ENCODE peak calls at places on chromosome 7, in five cellular contexts. R is brain microvascular endothelial cell; G is hepatocyte; W is NCI-H2227 treated with DMSO at 0.1 percent for 48 hours; B is stimulated activated CD8-positive, alpha-beta memory T cell treated with anti-CD3 and anti-CD28 coated beads, Interleukin-4, amount 100 ng/mL, for 1 hour. K is an unnamed sample.

GRCh38 chr7:100673942-100674431 is 447 bp downstream of the GNB2 start:
- DNase-seq in R (no peak), G (peak), W (no peak), B (no peak), K (peak)

GRCh38 chr7:44962483-44963251 is 16.1 kb downstream of the MYO1G start:
- DNase-seq in R (no peak), G (peak), W (no peak), B (no peak), K (no peak)

GRCh38 chr7:132740176-132740575 is 163.9 kb upstream of the PLXNA4 start:
- DNase-seq in B (no peak), W (no peak), R (no peak), G (no peak), K (no peak)

GRCh38 chr7:156327916-156328315 is 312.7 kb upstream of the RNF32 start:
- DNase-seq in B (no peak), W (no peak), R (no peak), G (no peak), K (no peak)

GRCh38 chr7:19020062-19020461 is 97.4 kb downstream of the TWIST1 start:
- DNase-seq in R (no peak), B (no peak), W (no peak), G (no peak), K (no peak)

GRCh38 chr7:32299133-32299702 is 191.0 kb downstream of the LSM5 start:
- DNase-seq in G (peak), B (no peak), W (no peak), R (no peak), K (no peak)

GRCh38 chr7:129212596-129212995 is 12.2 kb upstream of the AHCYL2 start:
- DNase-seq in G (no peak), R (no peak), B (no peak), W (no peak), K (no peak)

GRCh38 chr7:4479367-4480039 is 202.6 kb upstream of the FOXK1 start:
- DNase-seq in B (no peak), R (peak), W (peak), G (peak), K (peak)

GRCh38 chr7:41880107-41880506 is 177.2 kb upstream of the INHBA start:
- DNase-seq in W (no peak), G (peak), B (no peak), R (peak), K (no peak)

GRCh38 chr7:77209479-77210139 is 10.0 kb upstream of the FGL2 start:
- DNase-seq in W (no peak), G (no peak), B (no peak), R (no peak), K (no peak)

GRCh38 chr7:129925416-129926002 is 27.3 kb downstream of the UBE2H start:
- DNase-seq in G (no peak), R (peak), B (no peak), W (no peak), K (no peak)

GRCh38 chr7:37031571-37032257 is 307.4 kb upstream of the AOAH start:
- DNase-seq in R (peak), B (no peak), W (peak), G (peak), K (peak)

GRCh38 chr7:6649241-6649961 is 12.3 kb downstream of the ZNF316 start:
- DNase-seq in R (no peak), G (no peak), W (no peak), B (no peak), K (no peak)

GRCh38 chr7:94043299-94043698 is 39.1 kb upstream of the BET1 start:
- DNase-seq in R (peak), W (no peak), G (no peak), B (no peak), K (no peak)

GRCh38 chr7:133851416-133851815 is 275.7 kb upstream of the LRGUK start:
- DNase-seq in B (no peak), W (no peak), G (no peak), R (no peak), K (no peak)

GRCh38 chr7:50502001-50502684 is 52.0 kb upstream of the FIGNL1 start:
- DNase-seq in B (no peak), W (no peak), R (peak), G (peak), K (no peak)

GRCh38 chr7:118713039-118713438 is 488.5 kb downstream of the ANKRD7 start:
- DNase-seq in B (no peak), R (no peak), G (no peak), W (no peak), K (no peak)

GRCh38 chr7:149729983-149730801 is 43.2 kb downstream of the ZNF467 start:
- DNase-seq in B (no peak), W (no peak), G (no peak), R (no peak), K (no peak)

GRCh38 chr7:24366901-24367300 is 82.9 kb downstream of the NPY start:
- DNase-seq in W (no peak), R (no peak), B (no peak), G (no peak), K (no peak)

GRCh38 chr7:75712517-75713361 is 26.0 kb downstream of the HIP1 start:
- DNase-seq in W (no peak), R (no peak), B (no peak), G (no peak), K (no peak)